ENCODE peak calls at places on chromosomes 2 and 18, in nine cellular contexts. I, X, M, G, Z, U, C, R and E are unnamed samples.

GRCh38 chr2:328761-329160 is 40.9 kb upstream of the ALKAL2 start:
- DNase-seq in I (no peak), X (no peak), M (no peak), G (no peak), Z (no peak), U (peak; percentile 61), C (peak; percentile 11), R (peak; percentile 14), E (no peak)

GRCh38 chr2:9126540-9126939 is 80.1 kb upstream of the ASAP2 start:
- DNase-seq in I (no peak), X (no peak), M (no peak), G (no peak), Z (no peak), U (no peak), C (no peak), R (no peak), E (no peak)

GRCh38 chr2:237564526-237565131 is 1.7 kb upstream of the PRLH start:
- DNase-seq in I (no peak), X (no peak), M (no peak), G (no peak), Z (no peak), U (no peak), C (no peak), R (no peak), E (no peak)

GRCh38 chr2:11397046-11397445 is 52.6 kb upstream of the ROCK2 start:
- DNase-seq in I (no peak), X (no peak), M (no peak), G (no peak), Z (no peak), U (no peak), C (no peak), R (no peak), E (no peak)

GRCh38 chr2:98869272-98869641 is 66.8 kb downstream of the CRACDL start:
- DNase-seq in I (no peak), X (no peak), M (no peak), G (no peak), Z (no peak), U (peak; percentile 81), C (peak; percentile 92), R (no peak), E (no peak)

GRCh38 chr2:74648009-74648443 is at the start of gene M1AP:
- DNase-seq in I (no peak), X (no peak), M (no peak), G (no peak), Z (no peak), U (no peak), C (peak; percentile 43), R (no peak), E (no peak)

GRCh38 chr2:226609361-226609760 is 190.3 kb downstream of the IRS1 start:
- DNase-seq in I (no peak), X (peak; percentile 92), M (peak; percentile 34), G (no peak), Z (no peak), U (no peak), C (peak; percentile 38), R (peak; percentile 83), E (peak; percentile 14)

GRCh38 chr18:3262234-3263171 is 570 bp downstream of the MYL12B start:
- DNase-seq in I (no peak), X (peak; percentile 50), M (no peak), G (peak; percentile 78), Z (no peak), U (no peak), C (peak; percentile 48), R (no peak), E (no peak)

GRCh38 chr2:153360239-153360638 is 118.3 kb downstream of the RPRM start:
- DNase-seq in I (no peak), X (no peak), M (no peak), G (no peak), Z (no peak), U (no peak), C (no peak), R (no peak), E (no peak)

GRCh38 chr2:99662761-99663341 is 173.0 kb upstream of the REV1 start:
- DNase-seq in I (no peak), X (peak; percentile 100), M (peak; percentile 99), G (no peak), Z (no peak), U (peak; percentile 60), C (no peak), R (peak; percentile 82), E (peak; percentile 96)

GRCh38 chr2:239289545-239289944 is 111.3 kb downstream of the HDAC4 start:
- DNase-seq in I (no peak), X (no peak), M (no peak), G (no peak), Z (no peak), U (no peak), C (no peak), R (no peak), E (no peak)

GRCh38 chr18:64219511-64219910 is 70.6 kb upstream of the LINC00305 start:
- DNase-seq in I (no peak), X (no peak), M (no peak), G (no peak), Z (no peak), U (no peak), C (no peak), R (no peak), E (no peak)

GRCh38 chr18:26746284-26747130 is 119.0 kb downstream of the AQP4 start:
- DNase-seq in I (no peak), X (peak; percentile 6), M (peak; percentile 24), G (no peak), Z (no peak), U (peak; percentile 69), C (peak; percentile 41), R (no peak), E (no peak)

DNA sequence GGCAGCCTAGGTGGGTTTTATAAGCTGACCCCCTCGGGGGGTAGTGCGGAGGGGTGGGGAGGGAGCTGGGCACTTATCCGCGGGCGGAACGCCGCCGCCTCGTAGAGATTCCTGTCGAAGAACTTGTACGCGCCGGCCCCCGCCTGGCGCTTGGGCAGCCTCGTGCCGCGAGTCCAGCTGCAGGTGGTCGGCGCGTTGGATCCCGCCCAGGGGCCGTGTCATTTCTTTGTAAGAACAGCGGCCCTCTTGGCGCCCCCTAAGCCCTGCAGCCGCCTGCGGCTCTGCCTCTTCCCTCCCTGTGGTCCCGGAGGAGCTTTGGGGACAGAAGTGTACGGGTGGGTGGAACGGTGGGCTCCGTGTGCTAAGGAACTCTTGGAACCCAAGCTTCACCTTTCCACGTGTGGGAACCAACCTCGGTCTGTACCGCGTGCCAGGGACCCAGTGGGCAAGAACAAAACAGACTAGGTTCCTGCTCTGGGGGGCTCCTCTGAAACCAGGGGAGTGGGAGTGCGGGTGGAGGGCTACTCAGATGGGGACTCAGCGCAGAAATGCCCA is 1.2 kb downstream of the GPC1 start:
- DNase-seq in I (no peak), X (peak; percentile 49), M (no peak), G (no peak), Z (no peak), U (no peak), C (peak; percentile 41), R (no peak), E (no peak)
- TF ChIP-seq CTCF in I (no peak), X (no peak), M (no peak), G (no peak), Z (no peak), U (no peak), C (no peak), R (no peak), E (no peak)

DNA sequence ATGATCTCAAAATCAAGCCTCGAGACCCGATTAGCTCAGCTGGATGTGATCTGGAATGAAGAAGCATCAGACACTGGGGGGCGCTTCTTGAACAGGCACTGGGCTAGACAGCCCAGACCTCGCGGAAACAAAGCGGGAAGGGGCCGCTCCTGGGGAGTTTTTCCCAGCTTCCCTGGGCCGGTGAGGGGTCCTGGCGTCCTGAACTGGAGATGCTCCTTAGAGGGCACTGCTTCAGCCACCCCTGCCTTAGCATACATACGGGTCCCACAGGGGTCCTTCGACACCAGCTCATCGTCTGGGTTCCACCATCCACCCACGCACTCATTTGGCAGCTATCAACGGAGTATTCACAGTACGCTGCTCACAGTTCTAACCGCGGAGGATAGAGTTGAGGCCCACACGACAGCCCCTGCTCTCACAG is 146.7 kb downstream of the TSN start:
- DNase-seq in I (no peak), X (no peak), M (no peak), G (no peak), Z (no peak), U (no peak), C (no peak), R (peak; percentile 18), E (no peak)
- TF ChIP-seq CTCF in I (no peak), X (no peak), M (no peak), G (no peak), Z (no peak), U (no peak), C (no peak), R (peak; percentile 40), E (no peak)

GRCh38 chr18:79519751-79520472 is 124.2 kb downstream of the NFATC1 start:
- DNase-seq in I (no peak), X (peak; percentile 45), M (no peak), G (peak; percentile 71), Z (no peak), U (no peak), C (no peak), R (no peak), E (no peak)
- TF ChIP-seq CTCF in I (no peak), X (no peak), M (no peak), G (no peak), Z (no peak), U (no peak), C (no peak), R (no peak), E (no peak)

DNA sequence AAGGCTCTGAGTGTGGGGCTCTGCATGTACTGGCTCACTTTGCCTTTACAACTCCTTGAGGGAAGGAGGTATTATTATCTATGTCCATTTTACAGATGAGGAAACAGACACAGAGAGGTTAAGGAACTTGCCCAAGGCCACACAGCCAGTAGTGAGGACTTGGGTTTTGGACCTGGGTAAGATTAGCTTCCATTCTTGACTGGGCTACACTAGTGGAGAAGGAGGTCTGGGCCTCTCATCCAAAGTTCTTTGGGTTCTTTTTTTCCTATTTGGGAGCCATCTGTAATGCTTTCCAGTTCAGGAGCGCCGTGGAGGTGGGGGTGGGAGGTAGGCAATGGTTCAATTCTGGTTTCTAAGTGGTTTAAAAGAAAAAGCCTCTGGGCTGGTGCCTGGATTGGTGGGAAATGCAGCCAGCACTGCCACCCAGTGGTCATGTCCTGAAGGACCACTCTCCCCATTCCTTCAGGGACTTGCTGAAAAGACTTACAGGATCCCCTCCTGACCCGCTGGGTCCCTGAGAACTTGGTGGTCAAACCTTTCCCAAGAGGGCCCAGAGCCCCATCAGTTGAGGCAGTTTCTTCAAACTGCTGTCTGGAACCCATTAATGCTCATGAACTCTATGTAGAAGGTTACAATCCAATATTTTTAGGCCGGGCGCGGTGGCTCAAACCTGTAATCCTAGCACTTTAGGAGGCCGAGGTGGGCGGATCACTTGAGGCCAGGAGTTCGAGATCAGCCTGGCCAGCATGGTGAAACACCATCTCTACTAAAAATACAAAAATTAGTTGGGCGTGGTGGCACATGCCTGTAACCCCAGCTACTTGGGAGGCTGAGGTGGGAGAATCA is 38.6 kb upstream of the NOTO start:
- DNase-seq in I (no peak), X (peak; percentile 62), M (peak; percentile 65), G (no peak), Z (no peak), U (peak; percentile 72), C (peak; percentile 75), R (peak; percentile 69), E (peak; percentile 34)
- TF ChIP-seq CTCF in I (peak; percentile 76), X (peak; percentile 91), M (peak; percentile 91), G (peak; percentile 62), Z (peak; percentile 88), U (peak; percentile 91), C (peak; percentile 90), R (peak; percentile 93), E (peak; percentile 86)